ENCODE peak calls at places on chromosome 17, in eight cellular contexts. R, O, H, D, T, J, U and L are unnamed samples.

GRCh38 chr17:27747462-27748359 is 52.6 kb downstream of the NOS2 start:
- DNase-seq in R (no peak), O (no peak), H (no peak), D (no peak), T (no peak), J (no peak), U (no peak), L (no peak)

GRCh38 chr17:7404737-7405412 is 978 bp upstream of the TMEM256 start:
- DNase-seq in R (peak; percentile 85), O (peak; percentile 94), H (no peak), D (peak; percentile 45), T (no peak), J (no peak), U (no peak), L (peak; percentile 42)

GRCh38 chr17:38893113-38893512 is 23.3 kb downstream of the LASP1 start:
- DNase-seq in R (no peak), O (no peak), H (no peak), D (no peak), T (no peak), J (no peak), U (no peak), L (no peak)

GRCh38 chr17:58328195-58329034 is at the start of gene TSPOAP1:
- DNase-seq in R (peak; percentile 13), O (peak; percentile 65), H (no peak), D (no peak), T (no peak), J (peak; percentile 98), U (no peak), L (no peak)

GRCh38 chr17:4204676-4205075 is 59.1 kb downstream of the ANKFY1 start:
- DNase-seq in R (no peak), O (no peak), H (peak; percentile 82), D (peak; percentile 35), T (peak; percentile 96), J (no peak), U (no peak), L (no peak)

GRCh38 chr17:956905-957304 is 22.7 kb downstream of the NXN start:
- DNase-seq in R (no peak), O (no peak), H (no peak), D (no peak), T (no peak), J (no peak), U (no peak), L (no peak)

GRCh38 chr17:47982645-47983440 is 11.9 kb downstream of the CDK5RAP3 start:
- DNase-seq in R (no peak), O (no peak), H (no peak), D (no peak), T (no peak), J (no peak), U (no peak), L (no peak)

GRCh38 chr17:71447644-71448043 is 673.2 kb upstream of the SOX9 start:
- DNase-seq in R (no peak), O (no peak), H (no peak), D (no peak), T (no peak), J (no peak), U (no peak), L (no peak)

GRCh38 chr17:37182786-37183185 is 193.0 kb upstream of the C17orf78 start:
- DNase-seq in R (no peak), O (no peak), H (no peak), D (no peak), T (peak; percentile 15), J (no peak), U (no peak), L (no peak)

GRCh38 chr17:40086150-40087044 is 14.0 kb downstream of the NR1D1 start:
- DNase-seq in R (no peak), O (no peak), H (no peak), D (no peak), T (no peak), J (peak; percentile 86), U (no peak), L (peak; percentile 78)

GRCh38 chr17:42422958-42423712 is at the start of gene CAVIN1:
- DNase-seq in R (peak; percentile 72), O (peak; percentile 97), H (peak; percentile 100), D (peak; percentile 98), T (peak; percentile 98), J (no peak), U (no peak), L (peak; percentile 87)

GRCh38 chr17:55769625-55770000 is 18.8 kb downstream of the PCTP start:
- DNase-seq in R (no peak), O (no peak), H (no peak), D (no peak), T (peak; percentile 87), J (no peak), U (no peak), L (no peak)

DNA sequence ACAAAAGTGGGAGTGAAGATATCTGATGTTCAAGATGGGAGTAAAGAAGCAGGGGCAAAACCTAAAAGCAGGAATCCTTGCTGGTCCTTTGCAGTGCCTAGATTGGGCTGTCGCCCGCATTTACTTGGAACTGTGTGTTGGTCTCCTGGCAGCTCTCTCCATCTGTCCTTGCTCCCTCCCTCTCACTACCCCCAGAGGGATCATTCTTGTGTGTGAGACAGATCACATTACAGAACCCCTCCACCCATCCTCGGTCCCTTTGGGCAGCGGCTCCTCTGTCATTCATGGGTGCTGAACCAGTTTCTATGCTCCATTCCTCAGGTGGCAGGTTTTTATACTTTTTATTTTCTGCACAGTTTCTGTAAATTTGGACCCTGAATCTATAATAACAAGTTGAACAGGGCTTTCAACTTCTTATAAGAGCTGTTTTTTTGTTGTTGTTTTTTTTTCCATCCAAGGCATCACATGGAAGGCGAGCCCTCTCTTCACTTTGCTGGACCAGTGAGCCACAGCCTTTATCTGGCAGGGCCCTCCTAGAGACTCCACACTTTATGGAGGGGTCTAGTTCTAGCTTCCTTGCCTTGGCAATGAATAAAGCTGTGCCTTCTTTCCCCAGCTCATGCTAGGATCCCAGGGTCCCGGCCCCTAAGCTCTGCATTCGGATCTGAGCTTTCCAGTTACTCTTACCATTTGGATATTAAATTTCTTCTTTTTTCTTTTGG is 99.2 kb upstream of the MYOCD start:
- DNase-seq in R (no peak), O (no peak), H (no peak), D (no peak), T (no peak), J (no peak), U (no peak), L (no peak)
- H3K27ac ChIP-seq in R (no peak overlapping the region), O (no peak overlapping the region), H (peak overlapping the region; percentile 83), D (no peak overlapping the region), T (no peak overlapping the region), J (no peak overlapping the region), U (no peak overlapping the region), L (no peak overlapping the region)

GRCh38 chr17:14372905-14373559 is 72.2 kb downstream of the HS3ST3B1 start:
- DNase-seq in R (no peak), O (peak; percentile 15), H (no peak), D (no peak), T (no peak), J (no peak), U (no peak), L (no peak)
- H3K27ac ChIP-seq in R (no peak overlapping the region), O (peak overlapping the region; percentile 8), H (no peak overlapping the region), D (no peak overlapping the region), T (peak overlapping the region; percentile 39), J (no peak overlapping the region), U (no peak overlapping the region), L (no peak overlapping the region)

GRCh38 chr17:17505610-17506171 is 9.5 kb upstream of the RASD1 start:
- DNase-seq in R (no peak), O (no peak), H (no peak), D (no peak), T (no peak), J (no peak), U (no peak), L (no peak)
- H3K27ac ChIP-seq in R (no peak overlapping the region), O (peak overlapping the region; percentile 77), H (no peak overlapping the region), D (peak overlapping the region; percentile 73), T (no peak overlapping the region), J (no peak overlapping the region), U (no peak overlapping the region), L (peak overlapping the region; percentile 50)

DNA sequence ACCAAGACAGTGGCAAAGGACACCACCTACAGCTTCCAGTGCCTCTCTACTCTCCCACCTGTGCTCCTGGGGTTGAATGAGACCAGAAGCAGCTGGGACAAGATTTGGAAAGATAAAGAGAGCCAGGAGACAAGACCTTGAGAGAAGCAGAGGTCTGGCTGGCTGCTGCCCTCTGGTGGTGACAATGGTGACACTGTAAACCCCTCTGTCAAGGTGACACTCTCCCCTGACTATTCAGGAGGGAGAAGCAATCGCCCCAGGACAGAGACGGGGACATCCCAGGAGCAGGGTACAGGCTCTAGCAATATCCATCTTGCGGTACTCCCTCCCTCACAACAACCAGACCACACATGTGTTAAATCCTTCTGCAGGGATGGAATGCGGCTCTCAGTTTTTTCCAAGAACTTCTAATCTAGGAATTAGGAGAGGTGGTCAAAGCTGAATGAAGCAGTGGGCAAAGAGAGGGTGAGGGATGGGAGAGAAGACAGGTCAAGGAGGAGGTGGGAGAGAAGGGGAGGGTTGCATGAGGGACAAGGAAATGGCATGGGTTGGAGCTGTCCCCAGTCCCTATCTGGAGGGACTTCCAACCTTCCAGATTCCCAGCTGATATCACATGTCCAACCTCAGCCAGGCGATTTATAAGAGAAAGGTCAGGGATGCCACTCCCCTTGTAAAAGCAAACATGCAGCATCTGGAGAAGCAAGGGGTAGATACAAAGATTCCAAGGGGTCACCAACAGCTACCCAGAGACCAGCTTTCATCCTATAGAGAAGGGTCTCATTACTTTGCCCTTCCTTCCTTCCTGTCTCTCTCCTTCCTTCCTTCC is 2.9 kb downstream of the PHOSPHO1 start:
- DNase-seq in R (peak; percentile 13), O (no peak), H (no peak), D (peak; percentile 75), T (peak; percentile 59), J (peak; percentile 91), U (peak; percentile 61), L (peak; percentile 82)
- H3K27ac ChIP-seq in R (no peak overlapping the region), O (no peak overlapping the region), H (no peak overlapping the region), D (no peak overlapping the region), T (no peak overlapping the region), J (no peak overlapping the region), U (no peak overlapping the region), L (no peak overlapping the region)